ENCODE peak calls at places on chromosomes 11 and 22, in ten cellular contexts. Y, J, B, Q, X, L, D, H, Z and K are unnamed samples.

GRCh38 chr22:36839356-36840073 is 21.3 kb upstream of the NCF4 start:
- DNase-seq in Y (no peak), J (no peak), B (no peak), Q (no peak), X (no peak), L (no peak), D (no peak), H (peak), Z (peak), K (peak)

GRCh38 chr11:17588166-17588565 is 41.1 kb downstream of the OTOG start:
- DNase-seq in Y (no peak), J (no peak), B (no peak), Q (peak), X (no peak), L (no peak), D (no peak), H (no peak), Z (no peak), K (no peak)

GRCh38 chr22:28402066-28402465 is 277.6 kb downstream of the TTC28 start:
- DNase-seq in Y (no peak), J (no peak), B (no peak), Q (no peak), X (no peak), L (no peak), D (no peak), H (no peak), Z (no peak), K (no peak)

GRCh38 chr11:11978098-11978637 is 30.3 kb downstream of the DKK3 start:
- DNase-seq in Y (no peak), J (no peak), B (no peak), Q (no peak), X (no peak), L (no peak), D (no peak), H (no peak), Z (no peak), K (no peak)

GRCh38 chr11:64638017-64638664 is 47.1 kb downstream of the SLC22A12 start:
- DNase-seq in Y (no peak), J (no peak), B (no peak), Q (no peak), X (no peak), L (no peak), D (peak), H (no peak), Z (no peak), K (no peak)

GRCh38 chr11:460331-461199 is 10.5 kb downstream of the PTDSS2 start:
- DNase-seq in Y (no peak), J (peak), B (peak), Q (no peak), X (peak), L (peak), D (peak), H (peak), Z (peak), K (no peak)

GRCh38 chr22:21939392-21940319 is 13.0 kb downstream of the PPM1F start:
- DNase-seq in Y (no peak), J (no peak), B (no peak), Q (no peak), X (no peak), L (no peak), D (no peak), H (no peak), Z (no peak), K (no peak)

GRCh38 chr11:75268626-75269366 is 28.2 kb downstream of the TPBGL start:
- DNase-seq in Y (no peak), J (no peak), B (no peak), Q (peak), X (no peak), L (no peak), D (no peak), H (no peak), Z (no peak), K (no peak)

GRCh38 chr11:94650756-94651155 is 83.6 kb downstream of the PIWIL4 start:
- DNase-seq in Y (no peak), J (peak), B (no peak), Q (no peak), X (peak), L (peak), D (peak), H (peak), Z (no peak), K (no peak)

GRCh38 chr11:115338476-115338875 is 165.7 kb downstream of the CADM1 start:
- DNase-seq in Y (no peak), J (no peak), B (no peak), Q (no peak), X (no peak), L (peak), D (no peak), H (no peak), Z (no peak), K (no peak)

GRCh38 chr11:111840143-111840542 is 31.2 kb downstream of the ALG9 start:
- DNase-seq in Y (no peak), J (no peak), B (no peak), Q (no peak), X (no peak), L (peak), D (no peak), H (no peak), Z (peak), K (no peak)

GRCh38 chr11:46521947-46522681 is 71.7 kb downstream of the AMBRA1 start:
- DNase-seq in Y (no peak), J (no peak), B (no peak), Q (no peak), X (no peak), L (peak), D (no peak), H (no peak), Z (peak), K (peak)
- TF ChIP-seq CTCF in Y (no peak), J (no peak), B (peak), Q (no peak), X (no peak), L (peak), D (peak), H (no peak), Z (no peak), K (peak)

DNA sequence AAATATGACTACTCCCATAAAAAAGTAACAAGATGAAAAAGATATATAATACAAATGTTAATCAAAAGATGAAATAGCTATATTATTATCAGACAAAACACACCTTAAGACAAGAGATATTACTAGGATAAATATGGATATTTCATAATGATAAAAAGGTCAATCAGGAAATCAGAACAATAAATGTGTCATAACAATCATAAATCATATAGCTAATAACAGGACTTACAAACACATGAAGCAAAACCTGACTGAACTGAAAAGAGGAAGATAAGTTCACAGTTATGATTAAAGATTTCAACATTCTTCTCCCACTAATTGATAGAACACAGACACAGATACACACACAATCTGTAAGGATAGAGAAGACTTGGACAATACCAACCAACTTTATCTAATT is 47.2 kb downstream of the EIF3M start:
- DNase-seq in Y (no peak), J (no peak), B (no peak), Q (no peak), X (no peak), L (no peak), D (no peak), H (no peak), Z (no peak), K (no peak)
- H3K4me3 ChIP-seq in Y (no peak), J (no peak), B (no peak), Q (no peak), X (no peak), L (no peak), D (no peak), H (no peak), Z (no peak), K (no peak)

DNA sequence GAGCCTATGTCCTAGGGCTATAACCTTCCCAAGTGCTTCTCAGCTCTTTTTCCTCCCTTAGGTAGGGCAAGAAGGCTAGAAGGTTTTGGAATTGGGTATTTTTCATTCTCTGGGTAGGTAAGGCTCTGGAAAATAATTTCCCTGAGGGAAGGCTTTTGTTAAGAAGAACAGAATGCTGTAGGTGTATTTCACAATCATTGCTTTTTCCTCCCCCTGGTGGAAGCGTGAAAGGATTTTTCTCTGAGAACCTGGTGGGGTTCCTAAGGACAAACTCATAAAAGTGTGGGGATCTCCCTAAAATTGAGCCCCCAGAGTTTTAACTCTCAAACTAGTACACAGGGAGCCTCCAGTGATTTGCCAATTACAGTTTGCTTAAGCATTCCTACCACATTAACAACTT is 41.1 kb upstream of the NARS2 start:
- DNase-seq in Y (no peak), J (no peak), B (no peak), Q (no peak), X (no peak), L (peak), D (no peak), H (peak), Z (no peak), K (peak)
- TF ChIP-seq CTCF in Y (no peak), J (no peak), B (no peak), Q (no peak), X (no peak), L (peak), D (no peak), H (peak), Z (no peak), K (peak)

DNA sequence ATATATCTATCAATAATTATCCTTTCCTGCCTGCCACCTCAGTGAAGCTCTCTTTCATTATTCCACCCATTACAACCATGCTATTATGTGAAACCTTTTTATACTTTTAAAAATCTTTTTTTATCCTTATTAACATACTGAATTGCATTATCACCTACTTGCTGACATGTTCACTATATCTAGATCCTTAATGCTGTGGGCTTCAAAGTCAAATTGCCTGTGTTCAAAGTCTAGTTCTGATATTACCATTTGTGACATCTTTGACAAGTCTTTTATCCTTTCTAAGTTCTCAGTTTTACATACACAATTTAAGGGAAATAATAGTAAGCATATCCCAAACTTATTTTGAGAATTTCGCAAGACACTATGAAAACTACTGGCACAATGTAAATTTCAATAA is 2239.4 kb downstream of the LRRC4C start:
- DNase-seq in Y (no peak), J (no peak), B (no peak), Q (no peak), X (no peak), L (no peak), D (no peak), H (no peak), Z (no peak), K (no peak)
- H3K4me3 ChIP-seq in Y (no peak), J (no peak), B (no peak), Q (no peak), X (no peak), L (no peak), D (no peak), H (no peak), Z (no peak), K (no peak)